ENCODE peak calls at places on chromosome 7, in nine cellular contexts. F, Z, Y, C, W, X, B, G and S are unnamed samples. For H3K27me3, the result is how much of the 10 kb centered on the place peaks cover.

GRCh38 chr7:137135654-137136350 is 207.7 kb downstream of the PTN start:
- DNase-seq in F (peak), Z (no peak), Y (no peak), C (no peak), W (no peak), X (no peak), B (no peak), G (no peak), S (no peak)

GRCh38 chr7:149721084-149721601 is 52.2 kb downstream of the ZNF467 start:
- DNase-seq in F (no peak), Z (no peak), Y (no peak), C (no peak), W (no peak), X (peak), B (no peak), G (no peak), S (no peak)

GRCh38 chr7:83248000-83248399 is 85.3 kb upstream of the PCLO start:
- DNase-seq in F (no peak), Z (no peak), Y (no peak), C (no peak), W (no peak), X (no peak), B (no peak), G (peak), S (no peak)

GRCh38 chr7:67535590-67535989 is 539.0 kb downstream of the TYW1 start:
- DNase-seq in F (no peak), Z (no peak), Y (no peak), C (no peak), W (no peak), X (no peak), B (no peak), G (no peak), S (no peak)

GRCh38 chr7:47379629-47380324 is 202.1 kb downstream of the TNS3 start:
- DNase-seq in F (peak), Z (peak), Y (no peak), C (peak), W (peak), X (peak), B (no peak), G (peak), S (no peak)

GRCh38 chr7:12412407-12412806 is 8.7 kb upstream of the VWDE start:
- DNase-seq in F (no peak), Z (no peak), Y (no peak), C (no peak), W (no peak), X (no peak), B (no peak), G (no peak), S (no peak)

GRCh38 chr7:23473848-23474097 is 3.5 kb upstream of the IGF2BP3 start:
- DNase-seq in F (no peak), Z (no peak), Y (no peak), C (no peak), W (no peak), X (no peak), B (no peak), G (no peak), S (no peak)

GRCh38 chr7:77679608-77680007 is 16.7 kb upstream of the RSBN1L start:
- DNase-seq in F (no peak), Z (no peak), Y (no peak), C (no peak), W (no peak), X (no peak), B (no peak), G (no peak), S (no peak)

GRCh38 chr7:150473902-150474301 is 23.5 kb downstream of the GIMAP8 start:
- DNase-seq in F (no peak), Z (no peak), Y (no peak), C (no peak), W (no peak), X (no peak), B (no peak), G (no peak), S (no peak)

DNA sequence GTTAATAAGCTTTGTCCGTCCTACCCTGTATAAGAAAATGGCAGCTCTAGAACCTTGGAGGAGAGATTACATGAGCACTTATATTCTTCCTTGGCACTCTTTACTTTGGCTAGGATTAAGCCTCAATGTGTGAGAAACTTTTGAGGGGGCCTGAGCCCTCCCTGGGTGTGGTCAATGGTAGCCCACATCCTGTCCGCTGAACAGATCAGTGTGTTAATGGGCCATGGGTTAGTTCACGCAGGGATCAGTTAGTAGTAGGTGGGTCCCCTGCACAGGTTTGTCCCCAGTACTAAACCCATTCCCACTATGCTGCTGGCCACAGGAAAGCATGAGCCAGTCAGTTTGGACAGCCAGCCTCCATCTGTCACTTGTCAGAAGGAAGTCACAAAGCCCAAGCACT is 20.2 kb upstream of the IKZF1 start:
- DNase-seq in F (no peak), Z (no peak), Y (no peak), C (no peak), W (no peak), X (no peak), B (no peak), G (no peak), S (no peak)
- H3K27me3 ChIP-seq in F (under half), Z (under half), Y (under half), C (under half), W (under half), X (under half), B (under half), G (under half), S (under half)

DNA sequence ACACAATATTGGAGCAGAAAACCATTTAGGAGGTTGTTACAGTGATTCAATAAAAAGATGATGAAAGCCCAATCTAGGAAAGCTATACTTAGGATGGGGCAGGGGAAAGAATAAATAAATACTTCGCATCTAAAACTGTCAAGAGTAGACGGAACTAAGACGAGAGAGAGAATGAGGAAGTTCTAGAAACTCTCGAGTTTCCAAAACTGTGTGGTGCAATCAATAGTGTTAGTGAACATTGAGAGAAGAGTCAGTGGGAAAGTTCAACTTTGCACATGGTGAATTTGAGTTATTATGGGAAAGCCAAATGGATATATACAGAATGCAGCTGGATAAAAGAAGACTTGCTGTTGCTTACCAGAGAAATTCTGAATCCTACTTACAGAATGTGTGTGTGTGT is 133.8 kb upstream of the MEOX2 start:
- DNase-seq in F (no peak), Z (no peak), Y (no peak), C (no peak), W (no peak), X (no peak), B (no peak), G (no peak), S (no peak)
- TF ChIP-seq CTCF in F (no peak), Z (no peak), Y (no peak), C (no peak), W (no peak), X (no peak), B (no peak), G (no peak), S (no peak)

DNA sequence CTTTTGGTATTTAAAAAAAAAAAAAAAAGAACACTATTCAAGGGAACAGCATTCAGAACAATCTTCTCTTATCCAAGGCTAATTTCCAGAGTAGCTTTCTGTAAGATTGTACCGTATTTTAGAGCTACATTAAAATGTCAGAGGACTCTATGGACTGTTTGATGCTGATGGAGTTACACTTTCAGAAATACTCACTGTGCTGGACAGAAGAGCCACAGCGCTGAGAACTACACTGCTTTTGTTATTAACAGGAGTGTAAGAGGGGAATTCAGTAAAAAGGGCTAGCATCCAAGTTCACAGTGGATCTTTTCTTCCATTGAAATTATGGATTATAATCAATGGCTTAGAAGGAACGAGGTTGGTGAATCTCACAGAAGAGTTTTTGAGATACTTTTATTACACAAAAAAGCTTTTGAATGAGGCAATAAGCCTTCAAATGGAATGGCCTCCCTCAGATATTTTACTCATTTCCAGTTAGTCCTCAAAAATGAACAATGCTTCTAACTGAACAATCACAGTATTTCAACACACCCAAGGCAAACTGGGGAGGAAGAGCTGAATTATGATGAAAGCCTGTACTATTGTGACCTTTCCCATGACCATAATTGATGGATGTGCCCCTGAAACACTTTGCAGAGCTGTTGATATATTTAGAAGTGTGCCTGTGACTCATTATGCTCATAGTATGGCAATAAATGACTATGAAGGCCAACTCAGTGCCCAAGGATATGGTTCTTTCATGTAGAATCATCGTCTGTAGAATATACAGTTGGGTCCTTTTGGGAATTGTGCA is 247.9 kb downstream of the AHR start:
- DNase-seq in F (peak), Z (no peak), Y (no peak), C (no peak), W (no peak), X (no peak), B (no peak), G (peak), S (no peak)
- H3K27me3 ChIP-seq in F (under half), Z (under half), Y (under half), C (under half), W (under half), X (under half), B (under half), G (under half), S (under half)

DNA sequence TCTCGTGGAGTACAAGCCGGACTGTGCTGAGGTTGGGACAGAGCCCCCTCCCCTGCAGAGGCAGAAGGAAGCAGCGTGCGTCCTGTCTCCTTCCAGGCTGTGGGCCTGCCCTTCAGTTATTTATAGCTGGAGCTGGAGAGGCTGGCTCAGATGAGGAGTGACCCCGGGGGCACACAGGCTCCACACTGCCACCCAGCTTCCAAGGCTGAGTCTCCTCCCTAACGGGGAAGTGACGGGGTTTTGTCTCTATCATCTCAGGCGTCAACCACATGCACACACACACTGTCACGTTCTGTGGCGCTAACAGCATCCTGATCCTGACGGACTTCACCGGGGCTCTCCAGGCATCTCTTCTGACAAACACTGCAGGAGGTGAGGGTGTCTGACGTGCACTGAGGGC is 25.4 kb downstream of the AMZ1 start:
- DNase-seq in F (no peak), Z (no peak), Y (no peak), C (peak), W (no peak), X (no peak), B (no peak), G (no peak), S (no peak)
- TF ChIP-seq CTCF in F (no peak), Z (no peak), Y (no peak), C (peak), W (no peak), X (peak), B (no peak), G (no peak), S (no peak)

DNA sequence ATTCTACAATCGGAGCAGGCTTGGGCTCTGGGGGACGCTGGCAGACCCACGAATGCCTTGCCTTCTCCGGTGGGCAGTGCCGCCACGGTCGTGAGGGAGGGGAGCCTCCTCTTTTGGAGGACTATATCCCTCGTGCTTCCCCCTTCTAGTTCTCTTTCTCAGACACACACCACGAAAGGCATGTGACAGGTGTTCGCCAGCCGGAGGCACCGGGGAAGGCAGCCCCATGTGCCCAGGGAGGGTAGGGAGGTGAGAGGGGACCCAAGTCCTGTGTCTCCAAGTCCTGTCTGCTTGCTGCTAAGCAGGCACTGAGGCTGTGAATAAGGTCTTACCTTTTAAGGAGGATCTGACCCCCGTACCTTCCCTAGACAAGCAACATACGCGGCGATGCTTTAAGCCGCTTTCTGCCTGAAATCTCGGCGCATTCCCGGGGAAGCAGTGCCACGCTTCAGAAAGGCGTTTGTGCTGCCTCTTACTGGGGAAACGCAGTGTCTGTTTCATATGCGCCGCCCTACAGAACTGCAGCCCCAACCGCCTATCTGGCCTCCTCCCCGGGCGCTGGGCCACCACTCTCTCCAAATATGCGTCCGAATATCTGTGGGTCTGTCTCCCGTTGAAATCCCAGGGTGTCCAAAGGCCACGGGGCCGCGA is 809 bp downstream of the PLXNA4 start:
- DNase-seq in F (peak), Z (no peak), Y (no peak), C (peak), W (peak), X (peak), B (no peak), G (peak), S (no peak)
- H3K27me3 ChIP-seq in F (half or more), Z (under half), Y (half or more), C (half or more), W (under half), X (half or more), B (half or more), G (under half), S (half or more)

DNA sequence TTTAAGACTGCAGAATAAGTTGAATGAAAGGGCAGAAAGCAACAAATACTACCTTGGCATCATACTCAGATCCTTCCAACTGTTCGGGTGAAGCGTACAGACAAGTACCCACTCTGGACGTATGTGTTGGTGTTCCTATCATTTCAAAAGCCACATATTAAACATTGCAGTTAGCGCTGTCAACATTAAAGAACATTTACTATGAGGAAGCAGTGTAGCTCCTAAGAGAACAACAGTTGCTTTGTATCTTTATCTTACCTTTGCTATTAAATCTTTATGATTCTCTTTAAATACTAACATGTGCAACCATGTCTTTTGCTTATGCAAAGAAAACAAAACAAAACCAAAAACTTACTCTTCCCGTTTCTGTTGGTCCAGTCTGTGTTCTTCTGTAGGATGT is 2.6 kb upstream of the ANKRD61 start:
- DNase-seq in F (no peak), Z (no peak), Y (no peak), C (no peak), W (no peak), X (no peak), B (no peak), G (no peak), S (no peak)
- TF ChIP-seq CTCF in F (no peak), Z (no peak), Y (no peak), C (no peak), W (no peak), X (no peak), B (no peak), G (no peak), S (no peak)

DNA sequence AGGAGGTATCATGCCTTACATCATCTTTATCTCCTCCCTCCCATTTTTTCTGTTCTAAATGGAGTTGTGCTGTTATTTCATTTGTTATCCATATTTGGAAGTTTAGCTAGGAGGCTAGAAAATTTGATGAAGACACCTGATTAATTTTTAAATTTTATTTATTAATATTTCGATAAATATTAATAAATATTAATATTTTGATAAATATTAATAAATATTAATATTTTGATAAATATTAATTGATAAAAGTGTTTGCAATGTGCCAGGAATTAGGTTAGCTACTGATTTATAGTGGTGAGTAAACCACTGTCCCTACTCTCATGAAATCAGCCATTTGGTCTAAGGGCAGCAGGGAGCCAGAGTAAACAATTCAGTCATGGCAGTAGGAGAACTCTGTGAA is 161.4 kb downstream of the GNAT3 start:
- DNase-seq in F (no peak), Z (no peak), Y (no peak), C (no peak), W (no peak), X (no peak), B (no peak), G (no peak), S (no peak)
- H3K27me3 ChIP-seq in F (under half), Z (under half), Y (under half), C (under half), W (under half), X (under half), B (under half), G (under half), S (under half)